ENCODE peak calls at places on chromosomes 3 and 15, in four cellular contexts. X is GM12878, O is K562, R is SK-N-SH. M is an unnamed sample.

GRCh38 chr3:99865321-99865720 is 47.7 kb downstream of the CMSS1 start:
- DNase-seq in X (no peak), O (no peak), R (no peak), M (no peak)

GRCh38 chr3:82208002-82208710 is 446.7 kb upstream of the GBE1 start:
- DNase-seq in X (no peak), O (no peak), R (no peak), M (no peak)

GRCh38 chr3:195077611-195078540 is 193.1 kb downstream of the XXYLT1 start:
- DNase-seq in X (no peak), O (no peak), R (peak), M (no peak)

GRCh38 chr3:146739203-146739671 is 134.1 kb upstream of the PLSCR5 start:
- DNase-seq in X (no peak), O (no peak), R (no peak), M (no peak)

GRCh38 chr3:41893977-41894376 is 67.9 kb downstream of the ULK4 start:
- DNase-seq in X (no peak), O (peak), R (peak), M (no peak)

GRCh38 chr15:58537480-58537879 is 105.7 kb downstream of the LIPC start:
- DNase-seq in X (no peak), O (no peak), R (no peak), M (no peak)

GRCh38 chr15:43911235-43911661 is 84.4 kb downstream of the WDR76 start:
- DNase-seq in X (no peak), O (no peak), R (no peak), M (no peak)

GRCh38 chr15:68285243-68285980 is 7.9 kb downstream of the FEM1B start:
- DNase-seq in X (no peak), O (no peak), R (no peak), M (no peak)

GRCh38 chr15:82113116-82113715 is 67.4 kb upstream of the MEX3B start:
- DNase-seq in X (no peak), O (no peak), R (no peak), M (no peak)

GRCh38 chr15:32685576-32685975 is 32.2 kb upstream of the GREM1 start:
- DNase-seq in X (no peak), O (no peak), R (no peak), M (no peak)

GRCh38 chr3:37779289-37780152 is 82.2 kb upstream of the CTDSPL start:
- DNase-seq in X (no peak), O (peak), R (peak), M (no peak)

GRCh38 chr15:69145694-69146492 is 14.5 kb upstream of the GLCE start:
- DNase-seq in X (no peak), O (no peak), R (peak), M (peak)

GRCh38 chr3:17581421-17582080 is 160.9 kb downstream of the TBC1D5 start:
- DNase-seq in X (no peak), O (no peak), R (no peak), M (no peak)

GRCh38 chr3:117997201-117998049 is 1037.2 kb downstream of the IGSF11 start:
- DNase-seq in X (peak), O (peak), R (peak), M (peak)

GRCh38 chr3:193157051-193157450 is 84.0 kb upstream of the PLAAT1 start:
- DNase-seq in X (no peak), O (peak), R (no peak), M (no peak)

GRCh38 chr15:81752974-81753373 is 292.8 kb downstream of the MEX3B start:
- DNase-seq in X (no peak), O (no peak), R (peak), M (no peak)

GRCh38 chr3:9730747-9731205 is 759 bp upstream of the BRPF1 start:
- DNase-seq in X (no peak), O (no peak), R (no peak), M (peak)

GRCh38 chr3:155001289-155002007 is 78.7 kb upstream of the MME start:
- DNase-seq in X (no peak), O (no peak), R (no peak), M (no peak)

GRCh38 chr15:25609371-25609770 is 170.5 kb upstream of the UBE3A start:
- DNase-seq in X (no peak), O (no peak), R (no peak), M (no peak)

GRCh38 chr3:179768080-179768479 is 115.2 kb downstream of the USP13 start:
- DNase-seq in X (no peak), O (peak), R (peak), M (peak)

GRCh38 chr3:173939319-173939718 is 541.8 kb downstream of the NLGN1 start:
- DNase-seq in X (no peak), O (no peak), R (no peak), M (no peak)

GRCh38 chr3:72295974-72296450 is 511.1 kb upstream of the PROK2 start:
- DNase-seq in X (no peak), O (no peak), R (peak), M (no peak)

GRCh38 chr15:57440799-57441198 is 64.5 kb downstream of the CGNL1 start:
- DNase-seq in X (no peak), O (no peak), R (no peak), M (no peak)

GRCh38 chr3:159732172-159733111 is 256.2 kb upstream of the IL12A start:
- DNase-seq in X (no peak), O (no peak), R (no peak), M (peak)

GRCh38 chr3:195028877-195029606 is 241.9 kb downstream of the XXYLT1 start:
- DNase-seq in X (no peak), O (no peak), R (no peak), M (no peak)

GRCh38 chr15:87755226-87755625 is 501.3 kb downstream of the NTRK3 start:
- DNase-seq in X (no peak), O (no peak), R (no peak), M (no peak)

GRCh38 chr3:52178537-52178936 is 19.4 kb upstream of the ALAS1 start:
- DNase-seq in X (no peak), O (no peak), R (no peak), M (no peak)

GRCh38 chr3:180048108-180048507 is 11.4 kb upstream of the PEX5L start:
- DNase-seq in X (peak), O (no peak), R (no peak), M (no peak)

GRCh38 chr15:38707802-38708671 is 143.4 kb upstream of the RASGRP1 start:
- DNase-seq in X (no peak), O (peak), R (peak), M (no peak)

GRCh38 chr3:182682263-182683229 is 110.8 kb upstream of the ATP11B start:
- DNase-seq in X (peak), O (peak), R (peak), M (peak)

GRCh38 chr3:32577174-32577573 is 6.5 kb upstream of the DYNC1LI1 start:
- DNase-seq in X (no peak), O (no peak), R (no peak), M (no peak)

GRCh38 chr3:32583708-32584107 is 13.1 kb upstream of the DYNC1LI1 start:
- DNase-seq in X (no peak), O (no peak), R (no peak), M (no peak)

GRCh38 chr3:32575451-32575850 is 4.8 kb upstream of the DYNC1LI1 start:
- DNase-seq in X (no peak), O (no peak), R (no peak), M (no peak)

GRCh38 chr3:32577621-32578556 is 7.2 kb upstream of the DYNC1LI1 start:
- DNase-seq in X (peak), O (no peak), R (no peak), M (no peak)
- TF ChIP-seq NRF1 in X (no peak), O (no peak), R (no peak), M (no peak)

DNA sequence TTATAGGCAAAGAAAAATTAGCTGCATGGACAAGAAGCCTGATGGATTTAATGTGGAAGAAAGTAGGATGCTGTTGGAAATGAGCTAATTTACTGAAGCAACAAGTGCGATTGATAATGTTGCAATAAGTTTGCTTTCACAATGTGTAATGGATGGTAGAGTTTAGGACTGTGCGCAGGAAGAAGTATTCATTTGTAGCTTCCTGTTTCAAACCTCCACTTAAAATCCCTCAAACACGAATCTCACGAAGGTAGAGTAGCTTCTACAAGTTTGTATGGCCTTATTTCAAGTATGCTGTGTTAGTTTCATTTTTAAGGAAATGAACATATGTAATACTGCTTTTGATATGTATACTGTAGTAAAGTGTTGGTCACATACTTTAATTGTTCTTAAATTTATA is 42.3 kb downstream of the KCNH8 start:
- DNase-seq in X (no peak), O (no peak), R (no peak), M (no peak)
- H2AFZ ChIP-seq in X (no peak), O (no peak), R (no peak), M (no peak)

GRCh38 chr3:14256561-14257342 is 78.1 kb downstream of the LSM3 start:
- DNase-seq in X (no peak), O (no peak), R (no peak), M (no peak)
- TF ChIP-seq NRF1 in X (no peak), O (no peak), R (no peak), M (no peak)

GRCh38 chr3:5020262-5020722 is 41.1 kb downstream of the BHLHE40 start:
- DNase-seq in X (no peak), O (no peak), R (no peak), M (no peak)

GRCh38 chr3:5022966-5023776 is 43.9 kb downstream of the BHLHE40 start:
- DNase-seq in X (no peak), O (peak), R (no peak), M (no peak)

GRCh38 chr3:5021116-5021515 is 41.9 kb downstream of the BHLHE40 start:
- DNase-seq in X (no peak), O (no peak), R (no peak), M (no peak)

GRCh38 chr3:5022187-5022965 is 43.1 kb downstream of the BHLHE40 start:
- DNase-seq in X (no peak), O (no peak), R (no peak), M (no peak)

GRCh38 chr3:5021571-5022092 is 42.4 kb downstream of the BHLHE40 start:
- DNase-seq in X (no peak), O (no peak), R (no peak), M (no peak)
- H2AFZ ChIP-seq in X (peak), O (peak), R (peak), M (no peak)

M was measured in H1.